ENCODE peak calls at places on chromosomes 4 and X, in four cellular contexts. R, S, N and F are unnamed samples.

GRCh38 chr4:174216935-174217272 is 66.6 kb downstream of the FBXO8 start:
- DNase-seq in R (no peak), S (no peak), N (no peak), F (no peak)

GRCh38 chrX:107675823-107676555 is 47.7 kb downstream of the PRPS1 start:
- DNase-seq in R (no peak), S (peak; percentile 79), N (no peak), F (peak; percentile 57)

GRCh38 chr4:88439161-88439760 is 17.7 kb upstream of the HERC5 start:
- DNase-seq in R (no peak), S (no peak), N (no peak), F (no peak)

GRCh38 chr4:118834070-118834469 is 1.9 kb downstream of the SEC24D start:
- DNase-seq in R (no peak), S (no peak), N (no peak), F (no peak)

GRCh38 chrX:13239272-13239671 is 80.6 kb downstream of the ATXN3L start:
- DNase-seq in R (no peak), S (peak; percentile 17), N (no peak), F (peak; percentile 13)

GRCh38 chr4:74555231-74555630 is 110.3 kb downstream of the AREG start:
- DNase-seq in R (no peak), S (peak; percentile 48), N (no peak), F (peak; percentile 69)

GRCh38 chrX:97026406-97026805 is 142.7 kb downstream of the RPA4 start:
- DNase-seq in R (no peak), S (no peak), N (no peak), F (peak; percentile 3)

GRCh38 chr4:180101348-180102083 is 2141.7 kb upstream of the TENM3 start:
- DNase-seq in R (no peak), S (no peak), N (no peak), F (no peak)

GRCh38 chrX:75781618-75782017 is 3.4 kb downstream of the MAGEE2 start:
- DNase-seq in R (no peak), S (no peak), N (peak; percentile 29), F (no peak)

GRCh38 chrX:16484338-16484737 is 165.6 kb upstream of the S100G start:
- DNase-seq in R (no peak), S (peak; percentile 97), N (no peak), F (peak; percentile 89)

GRCh38 chr4:185504098-185505047 is 30.9 kb downstream of the PDLIM3 start:
- DNase-seq in R (no peak), S (no peak), N (peak; percentile 83), F (no peak)

GRCh38 chrX:135707880-135708279 is 5.6 kb upstream of the CT45A1 start:
- DNase-seq in R (no peak), S (peak; percentile 1), N (no peak), F (no peak)

GRCh38 chr4:140152015-140152703 is 1.8 kb downstream of the MAML3 start:
- DNase-seq in R (no peak), S (no peak), N (peak; percentile 68), F (no peak)

GRCh38 chrX:39477438-39478120 is 620.2 kb downstream of the BCOR start:
- DNase-seq in R (no peak), S (no peak), N (peak; percentile 79), F (no peak)

GRCh38 chr4:6288871-6289270 is 19.2 kb downstream of the WFS1 start:
- DNase-seq in R (no peak), S (no peak), N (no peak), F (no peak)

GRCh38 chrX:107154787-107155620 is 36.4 kb upstream of the RBM41 start:
- DNase-seq in R (no peak), S (peak; percentile 59), N (no peak), F (peak; percentile 2)

GRCh38 chr4:15469402-15470148 is at the start of gene CC2D2A:
- DNase-seq in R (no peak), S (peak; percentile 66), N (no peak), F (peak; percentile 64)

GRCh38 chr4:168743576-168743975 is 246.7 kb downstream of the PALLD start:
- DNase-seq in R (no peak), S (peak; percentile 53), N (no peak), F (no peak)

GRCh38 chr4:76867880-76868655 is 29.9 kb downstream of the SOWAHB start:
- DNase-seq in R (no peak), S (no peak), N (no peak), F (no peak)

GRCh38 chr4:34422472-34422871 is 1821.8 kb downstream of the ARAP2 start:
- DNase-seq in R (no peak), S (peak; percentile 46), N (no peak), F (peak; percentile 52)

GRCh38 chr4:35725131-35725530 is 519.2 kb downstream of the ARAP2 start:
- DNase-seq in R (no peak), S (no peak), N (no peak), F (no peak)

GRCh38 chr4:186825069-186825468 is 101.4 kb upstream of the FAT1 start:
- DNase-seq in R (no peak), S (no peak), N (no peak), F (no peak)

GRCh38 chrX:55135171-55135570 is 46.4 kb downstream of the PAGE2 start:
- DNase-seq in R (no peak), S (peak; percentile 31), N (no peak), F (peak; percentile 58)

GRCh38 chr4:107153228-107153627 is 117.1 kb upstream of the DKK2 start:
- DNase-seq in R (no peak), S (peak; percentile 48), N (no peak), F (peak; percentile 33)

GRCh38 chrX:71017396-71017939 is 50.7 kb downstream of the SNX12 start:
- DNase-seq in R (no peak), S (no peak), N (no peak), F (peak; percentile 4)

GRCh38 chr4:156771171-156771837 is 200.3 kb downstream of the PDGFC start:
- DNase-seq in R (no peak), S (peak; percentile 85), N (no peak), F (peak; percentile 90)

GRCh38 chr4:150152764-150153163 is 74.5 kb downstream of the DCLK2 start:
- DNase-seq in R (no peak), S (peak; percentile 70), N (no peak), F (peak; percentile 94)

GRCh38 chrX:49165901-49166881 is 3.6 kb downstream of the MAGIX start:
- DNase-seq in R (peak; percentile 60), S (peak; percentile 41), N (peak; percentile 80), F (peak; percentile 63)

GRCh38 chr4:109821186-109821585 is 5.6 kb downstream of the GAR1 start:
- DNase-seq in R (no peak), S (no peak), N (no peak), F (no peak)

GRCh38 chr4:36189511-36190226 is 54.6 kb downstream of the ARAP2 start:
- DNase-seq in R (peak; percentile 56), S (no peak), N (no peak), F (no peak)

GRCh38 chr4:56049428-56050212 is 100.9 kb downstream of the CEP135 start:
- DNase-seq in R (no peak), S (peak; percentile 10), N (no peak), F (peak; percentile 21)

GRCh38 chrX:129754266-129755024 is 15.7 kb downstream of the XPNPEP2 start:
- DNase-seq in R (no peak), S (no peak), N (no peak), F (no peak)
- TF ChIP-seq CTCF in R (peak; percentile 31), S (peak; percentile 30), N (peak; percentile 12), F (no peak)

GRCh38 chrX:140822861-140823260 is 113.3 kb downstream of the LINC00632 start:
- DNase-seq in R (no peak), S (no peak), N (no peak), F (no peak)

GRCh38 chrX:140815868-140816267 is 106.3 kb downstream of the LINC00632 start:
- DNase-seq in R (no peak), S (peak; percentile 24), N (no peak), F (peak; percentile 41)

GRCh38 chrX:140817943-140818342 is 108.4 kb downstream of the LINC00632 start:
- DNase-seq in R (no peak), S (peak; percentile 41), N (no peak), F (peak; percentile 45)

GRCh38 chrX:140822184-140822583 is 112.6 kb downstream of the LINC00632 start:
- DNase-seq in R (no peak), S (no peak), N (no peak), F (no peak)

GRCh38 chrX:140821280-140821679 is 111.7 kb downstream of the LINC00632 start:
- DNase-seq in R (no peak), S (no peak), N (no peak), F (no peak)
- H3K4me3 ChIP-seq in R (no peak overlapping the region), S (no peak overlapping the region), N (no peak overlapping the region), F (no peak overlapping the region)

DNA sequence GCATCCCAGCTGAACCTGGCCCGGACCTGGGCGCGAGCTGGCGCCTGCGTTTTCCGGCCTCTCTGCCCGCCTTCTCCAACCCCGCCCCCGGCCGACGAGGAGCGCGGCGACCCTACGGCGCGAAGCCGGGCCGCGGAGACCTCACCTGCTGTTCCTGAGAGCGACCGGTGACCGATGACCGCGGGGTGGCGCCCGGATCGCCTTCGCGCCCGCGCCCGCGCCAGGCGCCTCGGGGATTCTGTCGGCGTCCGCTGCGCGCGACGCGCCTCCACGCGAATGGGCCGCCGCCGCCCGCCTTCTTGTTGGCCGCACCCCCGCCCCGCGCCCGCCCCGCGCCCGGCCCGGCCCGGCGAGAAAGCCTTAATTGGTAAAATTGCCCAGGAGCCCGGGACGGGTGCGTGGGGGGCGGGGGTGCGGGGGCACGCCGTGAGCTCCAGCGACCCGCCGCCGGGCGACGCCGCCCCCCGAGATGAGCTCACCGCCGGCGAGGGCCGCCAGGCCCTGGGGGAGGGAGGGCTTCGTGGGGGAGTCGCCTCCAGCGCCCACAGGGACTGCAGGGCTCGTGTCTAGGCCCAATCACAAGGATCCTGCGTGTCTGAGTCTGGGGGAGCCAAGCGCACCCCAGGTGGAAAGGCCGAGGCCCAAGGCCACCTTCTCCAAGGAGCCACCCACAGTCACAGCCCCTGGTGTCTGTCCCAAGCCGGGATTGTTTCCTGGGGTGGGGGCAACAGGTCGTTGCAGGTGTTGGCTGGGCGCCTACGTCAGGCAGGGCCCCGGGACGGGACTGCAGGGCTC is at the start of gene FLNA:
- DNase-seq in R (no peak), S (no peak), N (peak; percentile 48), F (no peak)
- TF ChIP-seq CTCF in R (peak; percentile 37), S (no peak), N (peak; percentile 34), F (no peak)

GRCh38 chrX:50812995-50813842 is 775 bp downstream of the SHROOM4 start:
- DNase-seq in R (no peak), S (peak; percentile 38), N (peak; percentile 46), F (peak; percentile 16)
- H3K4me3 ChIP-seq in R (no peak overlapping the region), S (peak overlapping the region; percentile 51), N (peak overlapping the region; percentile 71), F (peak overlapping the region; percentile 54)

GRCh38 chrX:139203681-139204575 is 326.6 kb upstream of the F9 start:
- DNase-seq in R (no peak), S (peak; percentile 13), N (no peak), F (peak; percentile 25)
- TF ChIP-seq CTCF in R (no peak), S (no peak), N (no peak), F (no peak)

GRCh38 chrX:149993989-149994388 is 55.7 kb upstream of the EOLA2 start:
- DNase-seq in R (no peak), S (no peak), N (no peak), F (no peak)
- H3K4me3 ChIP-seq in R (no peak overlapping the region), S (no peak overlapping the region), N (no peak overlapping the region), F (no peak overlapping the region)

GRCh38 chr4:53809816-53810215 is 218.5 kb upstream of the LNX1 start:
- DNase-seq in R (no peak), S (no peak), N (no peak), F (no peak)
- TF ChIP-seq CTCF in R (no peak), S (no peak), N (no peak), F (no peak)